ENCODE peak calls at places on chromosomes 4 and X, in four cellular contexts. One of them, this sample, is unnamed.

GRCh38 chrX:1661048-1661921 is 46.4 kb downstream of the ASMT start:
- DNase-seq in dorsolateral prefrontal cortex: no peak
- DNase-seq in BJ: no peak
- DNase-seq in A549: peak
- DNase-seq in this sample: peak

GRCh38 chrX:375181-376036 is 11.3 kb downstream of the PPP2R3B start:
- DNase-seq in dorsolateral prefrontal cortex: no peak
- DNase-seq in BJ: no peak
- DNase-seq in A549: no peak
- DNase-seq in this sample: no peak

GRCh38 chr4:46432923-46433322 is 43.0 kb upstream of the GABRA2 start:
- DNase-seq in dorsolateral prefrontal cortex: peak
- DNase-seq in BJ: no peak
- DNase-seq in A549: no peak
- DNase-seq in this sample: no peak

GRCh38 chr4:177408023-177408422 is 34.2 kb downstream of the AGA start:
- DNase-seq in dorsolateral prefrontal cortex: no peak
- DNase-seq in BJ: no peak
- DNase-seq in A549: no peak
- DNase-seq in this sample: no peak

GRCh38 chr4:78542373-78542772 is 9.2 kb upstream of the ANXA3 start:
- DNase-seq in dorsolateral prefrontal cortex: no peak
- DNase-seq in BJ: no peak
- DNase-seq in A549: peak
- DNase-seq in this sample: no peak

GRCh38 chr4:186472948-186473347 is 82.4 kb downstream of the MTNR1A start:
- DNase-seq in dorsolateral prefrontal cortex: no peak
- DNase-seq in BJ: peak
- DNase-seq in A549: peak
- DNase-seq in this sample: no peak

GRCh38 chrX:65586491-65586890 is 51.9 kb upstream of the LAS1L start:
- DNase-seq in dorsolateral prefrontal cortex: no peak
- DNase-seq in BJ: no peak
- DNase-seq in A549: no peak
- DNase-seq in this sample: no peak

GRCh38 chrX:154351183-154352011 is 23.0 kb downstream of the FLNA start:
- DNase-seq in dorsolateral prefrontal cortex: no peak
- DNase-seq in BJ: no peak
- DNase-seq in A549: peak
- DNase-seq in this sample: no peak

GRCh38 chr4:181939199-181939945 is 303.8 kb upstream of the TENM3 start:
- DNase-seq in dorsolateral prefrontal cortex: no peak
- DNase-seq in BJ: no peak
- DNase-seq in A549: peak
- DNase-seq in this sample: no peak

GRCh38 chrX:154607370-154607769 is 11.7 kb downstream of the CTAG1B start:
- DNase-seq in dorsolateral prefrontal cortex: no peak
- DNase-seq in BJ: no peak
- DNase-seq in A549: no peak
- DNase-seq in this sample: no peak

GRCh38 chr4:150546286-150546685 is 35.7 kb upstream of the MAB21L2 start:
- DNase-seq in dorsolateral prefrontal cortex: no peak
- DNase-seq in BJ: no peak
- DNase-seq in A549: no peak
- DNase-seq in this sample: no peak

DNA sequence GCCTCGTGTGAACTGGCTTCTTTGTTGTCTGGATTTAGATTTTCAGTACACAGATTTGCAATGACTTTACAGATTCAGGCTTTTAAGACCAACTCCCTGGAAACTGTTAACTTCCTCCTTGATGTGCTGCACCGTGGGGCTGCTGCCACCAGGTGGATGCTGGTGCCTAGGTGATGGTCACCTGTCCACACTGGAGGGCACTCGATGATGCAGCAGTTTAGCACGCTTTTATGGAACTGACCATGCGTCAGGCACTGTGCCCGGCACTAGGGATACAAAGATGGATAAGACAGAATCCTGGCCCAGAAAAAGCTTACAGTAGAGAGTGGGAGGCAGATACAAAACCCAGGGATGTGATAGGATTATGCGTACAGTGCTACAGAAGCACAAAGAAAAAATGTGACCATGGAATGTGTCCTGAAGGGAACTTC is 180.7 kb downstream of the CEP135 start:
- DNase-seq in dorsolateral prefrontal cortex: no peak
- DNase-seq in BJ: no peak
- DNase-seq in A549: peak
- DNase-seq in this sample: no peak
- TF ChIP-seq CTCF in dorsolateral prefrontal cortex: no peak
- TF ChIP-seq CTCF in BJ: no peak
- TF ChIP-seq CTCF in A549: no peak
- TF ChIP-seq CTCF in this sample: peak

GRCh38 chr4:138216272-138216867 is 25.8 kb downstream of the SLC7A11 start:
- DNase-seq in dorsolateral prefrontal cortex: no peak
- DNase-seq in BJ: no peak
- DNase-seq in A549: peak
- DNase-seq in this sample: no peak
- TF ChIP-seq CTCF in dorsolateral prefrontal cortex: no peak
- TF ChIP-seq CTCF in BJ: no peak
- TF ChIP-seq CTCF in A549: no peak
- TF ChIP-seq CTCF in this sample: no peak

DNA sequence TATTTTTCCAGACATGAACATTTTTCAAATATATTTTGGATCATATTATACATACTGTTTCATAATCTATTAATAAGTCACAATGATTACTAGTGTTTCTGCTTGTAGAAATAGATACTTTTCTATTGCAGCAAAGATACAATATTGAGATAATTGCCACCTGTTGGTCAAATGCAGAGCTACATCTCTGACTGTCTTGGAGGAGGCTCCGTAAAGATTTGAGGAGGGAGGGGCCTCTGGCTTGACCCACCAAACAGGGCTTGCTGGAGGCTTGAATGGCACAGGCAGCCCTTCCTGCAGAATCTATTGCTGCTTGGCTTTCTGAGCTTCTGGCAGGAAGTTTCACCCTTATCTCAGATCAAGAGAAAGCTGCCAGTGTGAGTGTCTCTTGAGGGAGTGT is 99.3 kb upstream of the ARMCX2 start:
- DNase-seq in dorsolateral prefrontal cortex: no peak
- DNase-seq in BJ: no peak
- DNase-seq in A549: peak
- DNase-seq in this sample: no peak
- TF ChIP-seq CTCF in dorsolateral prefrontal cortex: peak
- TF ChIP-seq CTCF in BJ: peak
- TF ChIP-seq CTCF in A549: peak
- TF ChIP-seq CTCF in this sample: no peak

GRCh38 chrX:53481816-53482485 is 47.8 kb upstream of the HSD17B10 start:
- DNase-seq in dorsolateral prefrontal cortex: peak
- DNase-seq in BJ: no peak
- DNase-seq in A549: peak
- DNase-seq in this sample: peak
- TF ChIP-seq CTCF in dorsolateral prefrontal cortex: peak
- TF ChIP-seq CTCF in BJ: peak
- TF ChIP-seq CTCF in A549: peak
- TF ChIP-seq CTCF in this sample: peak

GRCh38 chr4:148441624-148441985 is 609 bp downstream of the NR3C2 start:
- DNase-seq in dorsolateral prefrontal cortex: no peak
- DNase-seq in BJ: no peak
- DNase-seq in A549: no peak
- DNase-seq in this sample: no peak

GRCh38 chr4:148442830-148443549 is 776 bp upstream of the NR3C2 start:
- DNase-seq in dorsolateral prefrontal cortex: peak
- DNase-seq in BJ: no peak
- DNase-seq in A549: no peak
- DNase-seq in this sample: no peak

GRCh38 chr4:148444296-148445070 is 2.3 kb upstream of the NR3C2 start:
- DNase-seq in dorsolateral prefrontal cortex: peak
- DNase-seq in BJ: no peak
- DNase-seq in A549: no peak
- DNase-seq in this sample: peak

GRCh38 chr4:148443550-148444295 is 1.5 kb upstream of the NR3C2 start:
- DNase-seq in dorsolateral prefrontal cortex: peak
- DNase-seq in BJ: no peak
- DNase-seq in A549: no peak
- DNase-seq in this sample: peak

GRCh38 chr4:148441986-148442829 is at the start of gene NR3C2:
- DNase-seq in dorsolateral prefrontal cortex: peak
- DNase-seq in BJ: peak
- DNase-seq in A549: peak
- DNase-seq in this sample: peak
- TF ChIP-seq CTCF in dorsolateral prefrontal cortex: no peak
- TF ChIP-seq CTCF in BJ: no peak
- TF ChIP-seq CTCF in A549: no peak
- TF ChIP-seq CTCF in this sample: no peak

DNA sequence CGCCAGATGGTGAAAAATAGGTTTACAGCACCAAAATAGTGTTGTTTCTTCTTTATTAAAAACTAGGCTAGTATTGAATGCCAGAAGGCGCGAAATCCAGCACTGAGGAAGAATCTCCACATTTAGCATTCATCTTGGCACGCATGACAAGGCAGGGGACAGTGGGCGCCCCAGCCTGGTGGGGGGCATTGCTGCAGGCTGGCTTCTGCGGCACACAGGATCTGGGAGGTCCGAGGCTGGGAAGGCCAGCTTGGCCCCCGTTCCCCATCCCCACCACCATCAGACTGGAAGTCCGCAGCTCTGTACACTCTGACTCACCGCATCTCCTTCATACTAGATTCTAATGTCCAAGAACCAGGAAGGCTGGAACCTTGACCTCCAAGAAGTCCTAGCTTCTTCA is 75.7 kb upstream of the DDX3X start:
- DNase-seq in dorsolateral prefrontal cortex: no peak
- DNase-seq in BJ: no peak
- DNase-seq in A549: no peak
- DNase-seq in this sample: no peak
- TF ChIP-seq CTCF in dorsolateral prefrontal cortex: no peak
- TF ChIP-seq CTCF in BJ: no peak
- TF ChIP-seq CTCF in A549: no peak
- TF ChIP-seq CTCF in this sample: no peak